ENCODE peak calls at places on chromosomes 13 and 19, in four cellular contexts. One of them, this sample, is unnamed. For H3K27me3, the result is how much of the 10 kb centered on the place peaks cover.

GRCh38 chr13:107216046-107216715 is 648.2 kb upstream of the ARGLU1 start:
- DNase-seq in heart left ventricle: no peak
- DNase-seq in psoas muscle: no peak
- DNase-seq in heart right ventricle: no peak
- DNase-seq in this sample: no peak

GRCh38 chr19:14091885-14092462 is 1.4 kb upstream of the SAMD1 start:
- DNase-seq in psoas muscle: no peak
- DNase-seq in heart right ventricle: no peak
- DNase-seq in heart left ventricle: no peak
- DNase-seq in this sample: no peak

GRCh38 chr19:45424191-45425058 is 708 bp upstream of the ERCC1 start:
- DNase-seq in heart right ventricle: peak
- DNase-seq in psoas muscle: peak
- DNase-seq in heart left ventricle: peak
- DNase-seq in this sample: no peak

GRCh38 chr13:51804295-51805172 is 571 bp upstream of the DHRS12 start:
- DNase-seq in psoas muscle: no peak
- DNase-seq in heart right ventricle: peak
- DNase-seq in heart left ventricle: no peak
- DNase-seq in this sample: no peak

GRCh38 chr19:45764487-45764886 is 4.6 kb downstream of the SIX5 start:
- DNase-seq in heart left ventricle: peak
- DNase-seq in heart right ventricle: no peak
- DNase-seq in psoas muscle: no peak
- DNase-seq in this sample: no peak

GRCh38 chr13:90068658-90069057 is 1278.8 kb upstream of the MIR17HG start:
- DNase-seq in psoas muscle: no peak
- DNase-seq in heart right ventricle: no peak
- DNase-seq in heart left ventricle: no peak
- DNase-seq in this sample: no peak

GRCh38 chr13:97283888-97284287 is 61.8 kb downstream of the MBNL2 start:
- DNase-seq in heart left ventricle: no peak
- DNase-seq in psoas muscle: no peak
- DNase-seq in heart right ventricle: no peak
- DNase-seq in this sample: no peak

GRCh38 chr19:47446534-47447469 is 24.9 kb downstream of the SLC8A2 start:
- DNase-seq in psoas muscle: no peak
- DNase-seq in heart left ventricle: peak
- DNase-seq in heart right ventricle: no peak
- DNase-seq in this sample: no peak

GRCh38 chr19:44925114-44925891 is 10.9 kb downstream of the APOC1 start:
- DNase-seq in psoas muscle: peak
- DNase-seq in heart right ventricle: peak
- DNase-seq in heart left ventricle: peak
- DNase-seq in this sample: no peak

GRCh38 chr13:97125051-97125809 is 96.9 kb upstream of the MBNL2 start:
- DNase-seq in psoas muscle: peak
- DNase-seq in heart left ventricle: no peak
- DNase-seq in heart right ventricle: no peak
- DNase-seq in this sample: no peak

GRCh38 chr19:39590265-39590664 is 12.1 kb upstream of the LGALS13 start:
- DNase-seq in heart right ventricle: no peak
- DNase-seq in psoas muscle: no peak
- DNase-seq in heart left ventricle: no peak
- DNase-seq in this sample: no peak

GRCh38 chr19:12733369-12733896 is 1.1 kb downstream of the TRIR start:
- DNase-seq in heart left ventricle: no peak
- DNase-seq in psoas muscle: no peak
- DNase-seq in heart right ventricle: no peak
- DNase-seq in this sample: peak

GRCh38 chr19:6216996-6217751 is 62.6 kb downstream of the MLLT1 start:
- DNase-seq in heart left ventricle: peak
- DNase-seq in heart right ventricle: peak
- DNase-seq in psoas muscle: no peak
- DNase-seq in this sample: no peak

GRCh38 chr13:25267715-25268114 is 19.6 kb downstream of the MTMR6 start:
- DNase-seq in heart left ventricle: no peak
- DNase-seq in psoas muscle: no peak
- DNase-seq in heart right ventricle: no peak
- DNase-seq in this sample: peak

GRCh38 chr13:77857810-77858209 is 60.8 kb downstream of the EDNRB start:
- DNase-seq in heart left ventricle: no peak
- DNase-seq in heart right ventricle: no peak
- DNase-seq in psoas muscle: no peak
- DNase-seq in this sample: no peak

GRCh38 chr13:77859450-77859849 is 59.2 kb downstream of the EDNRB start:
- DNase-seq in psoas muscle: peak
- DNase-seq in heart left ventricle: no peak
- DNase-seq in heart right ventricle: peak
- DNase-seq in this sample: no peak

DNA sequence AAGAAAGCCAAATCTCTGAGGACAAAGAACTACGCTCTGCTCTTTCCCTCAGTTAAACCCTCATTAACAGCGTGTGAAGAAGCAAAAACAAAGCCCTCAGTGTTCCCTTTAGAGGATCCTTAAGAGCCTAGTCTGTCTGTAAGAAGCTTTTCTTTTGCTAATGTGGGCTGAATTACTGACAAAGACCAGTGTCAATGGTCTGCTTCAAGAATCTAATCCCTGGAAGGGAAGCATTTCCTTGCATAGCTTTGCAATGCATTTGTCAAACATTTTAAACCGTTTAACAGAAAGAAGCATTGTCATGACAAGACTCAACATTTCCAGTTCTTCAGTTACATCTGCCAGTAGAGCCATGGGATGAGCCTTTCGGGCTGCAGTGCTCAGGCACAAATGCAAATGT is 64.9 kb downstream of the EDNRB start:
- DNase-seq in psoas muscle: no peak
- DNase-seq in heart right ventricle: no peak
- DNase-seq in heart left ventricle: no peak
- DNase-seq in this sample: no peak
- H3K27ac ChIP-seq in psoas muscle: no peak
- H3K27ac ChIP-seq in heart right ventricle: no peak
- H3K27ac ChIP-seq in heart left ventricle: no peak
- H3K27ac ChIP-seq in this sample: no peak

GRCh38 chr13:111567637-111568036 is 247.2 kb downstream of the TEX29 start:
- DNase-seq in heart right ventricle: no peak
- DNase-seq in heart left ventricle: no peak
- DNase-seq in psoas muscle: no peak
- DNase-seq in this sample: no peak
- H3K27me3 ChIP-seq in heart right ventricle: under half
- H3K27me3 ChIP-seq in heart left ventricle: under half
- H3K27me3 ChIP-seq in psoas muscle: under half
- H3K27me3 ChIP-seq in this sample: under half

GRCh38 chr19:36526581-36526980 is 1.5 kb downstream of the ZNF260 start:
- DNase-seq in heart right ventricle: no peak
- DNase-seq in psoas muscle: no peak
- DNase-seq in heart left ventricle: no peak
- DNase-seq in this sample: no peak
- H3K27ac ChIP-seq in heart right ventricle: no peak
- H3K27ac ChIP-seq in psoas muscle: no peak
- H3K27ac ChIP-seq in heart left ventricle: no peak
- H3K27ac ChIP-seq in this sample: no peak

GRCh38 chr13:50129065-50129922 is 114.0 kb downstream of the KCNRG start:
- DNase-seq in heart left ventricle: peak
- DNase-seq in heart right ventricle: no peak
- DNase-seq in psoas muscle: peak
- DNase-seq in this sample: no peak

GRCh38 chr13:50128406-50129048 is 113.3 kb downstream of the KCNRG start:
- DNase-seq in heart right ventricle: no peak
- DNase-seq in psoas muscle: no peak
- DNase-seq in heart left ventricle: no peak
- DNase-seq in this sample: no peak

GRCh38 chr13:50126378-50127016 is 111.3 kb downstream of the KCNRG start:
- DNase-seq in heart left ventricle: no peak
- DNase-seq in heart right ventricle: no peak
- DNase-seq in psoas muscle: no peak
- DNase-seq in this sample: no peak

GRCh38 chr13:50127017-50127725 is 111.9 kb downstream of the KCNRG start:
- DNase-seq in heart left ventricle: peak
- DNase-seq in psoas muscle: peak
- DNase-seq in heart right ventricle: peak
- DNase-seq in this sample: peak

DNA sequence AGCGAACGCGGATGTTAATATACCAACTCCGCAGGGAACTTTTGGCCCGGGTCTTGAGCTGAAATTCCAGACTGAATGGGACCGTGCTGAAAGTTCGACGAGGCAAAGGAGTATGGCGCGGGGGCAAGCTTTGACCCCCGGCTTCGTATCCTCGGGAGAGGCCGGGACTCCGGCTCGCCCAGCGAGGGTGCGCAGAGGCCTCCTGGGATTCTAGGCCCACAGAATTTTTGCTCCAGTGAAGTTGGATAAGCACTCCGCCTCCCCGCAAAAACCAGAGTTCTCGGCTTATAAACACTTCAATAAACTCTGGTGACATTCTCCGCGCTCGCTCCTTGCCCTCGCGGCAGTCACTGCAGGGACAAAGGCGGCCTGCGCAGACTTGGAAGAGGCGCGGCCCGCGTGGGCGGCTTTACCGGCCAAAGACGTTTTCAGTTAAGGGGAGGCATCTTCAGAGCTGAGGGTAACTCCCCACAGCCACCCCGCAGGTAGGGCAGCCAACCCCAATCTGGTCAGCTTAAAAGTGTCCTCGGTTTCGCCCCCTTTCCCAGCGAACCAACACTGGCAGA is 112.6 kb downstream of the KCNRG start:
- DNase-seq in heart left ventricle: peak
- DNase-seq in psoas muscle: no peak
- DNase-seq in heart right ventricle: no peak
- DNase-seq in this sample: no peak
- H3K27me3 ChIP-seq in heart left ventricle: under half
- H3K27me3 ChIP-seq in psoas muscle: under half
- H3K27me3 ChIP-seq in heart right ventricle: under half
- H3K27me3 ChIP-seq in this sample: under half

DNA sequence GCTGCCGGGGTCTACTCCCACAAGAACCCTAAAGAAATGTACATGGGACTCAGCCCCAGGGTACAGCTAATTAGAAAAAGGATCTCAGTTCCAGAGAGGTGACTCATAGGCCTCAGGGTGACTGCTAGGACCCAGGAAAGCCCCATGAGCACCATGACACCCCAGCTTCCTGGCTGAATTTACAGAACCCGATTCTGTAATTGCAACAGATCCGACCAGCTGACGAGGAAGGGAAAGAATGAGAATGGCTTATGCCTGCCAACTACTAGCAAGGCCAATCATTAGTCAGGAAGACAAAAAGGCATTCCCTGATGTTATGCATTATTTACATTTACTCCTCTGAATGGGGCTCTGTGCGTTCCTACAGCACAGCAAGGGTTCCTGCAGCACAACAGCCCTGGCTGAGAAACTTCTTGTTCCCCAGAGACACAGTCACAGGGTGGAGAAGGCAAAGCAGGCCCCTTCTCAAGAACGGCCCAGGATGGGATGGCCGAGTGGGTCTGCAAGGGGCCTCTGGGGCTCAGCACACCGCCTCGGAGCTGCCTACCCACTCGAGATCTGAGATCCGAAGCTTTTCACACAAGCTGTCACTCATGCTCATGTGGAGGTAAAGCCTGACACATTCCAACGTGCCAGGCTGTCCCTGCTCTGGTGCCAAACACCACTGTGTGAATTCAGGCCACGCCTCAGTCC is 27.2 kb downstream of the PBX4 start:
- DNase-seq in heart right ventricle: no peak
- DNase-seq in heart left ventricle: no peak
- DNase-seq in psoas muscle: no peak
- DNase-seq in this sample: peak
- H3K27ac ChIP-seq in heart right ventricle: no peak
- H3K27ac ChIP-seq in heart left ventricle: no peak
- H3K27ac ChIP-seq in psoas muscle: no peak
- H3K27ac ChIP-seq in this sample: peak

DNA sequence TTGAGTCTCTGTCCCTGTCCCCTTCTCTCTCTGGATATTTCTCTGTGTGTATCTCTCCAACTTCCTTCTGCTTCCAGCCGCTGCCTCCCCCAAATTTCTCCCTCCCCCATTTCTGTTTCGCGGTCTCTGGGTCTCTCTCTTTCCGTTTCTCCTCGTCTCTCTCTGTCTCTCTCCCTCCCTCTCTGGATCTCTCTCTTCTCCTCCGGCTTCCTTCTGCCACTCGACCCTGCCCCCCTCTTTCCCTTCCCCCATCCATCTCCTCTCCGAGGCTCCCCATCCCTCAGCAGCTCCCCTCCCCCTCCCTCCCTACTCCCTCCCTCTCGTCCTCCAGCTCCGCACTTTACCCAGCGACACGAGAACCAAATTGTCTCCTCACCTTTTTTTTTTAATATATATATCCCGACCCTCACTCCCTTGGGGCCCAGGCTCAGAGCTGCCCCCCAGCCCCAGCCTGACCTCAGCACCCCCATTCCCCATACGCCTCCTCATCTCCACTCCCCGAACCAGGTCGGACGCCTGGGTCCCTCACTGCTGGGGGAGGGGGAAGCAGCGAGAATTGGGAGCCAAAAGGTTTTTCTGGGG is 3.5 kb upstream of the CACNG8 start:
- DNase-seq in heart right ventricle: no peak
- DNase-seq in heart left ventricle: no peak
- DNase-seq in psoas muscle: no peak
- DNase-seq in this sample: no peak
- H3K27me3 ChIP-seq in heart right ventricle: half or more
- H3K27me3 ChIP-seq in heart left ventricle: half or more
- H3K27me3 ChIP-seq in psoas muscle: under half
- H3K27me3 ChIP-seq in this sample: under half

DNA sequence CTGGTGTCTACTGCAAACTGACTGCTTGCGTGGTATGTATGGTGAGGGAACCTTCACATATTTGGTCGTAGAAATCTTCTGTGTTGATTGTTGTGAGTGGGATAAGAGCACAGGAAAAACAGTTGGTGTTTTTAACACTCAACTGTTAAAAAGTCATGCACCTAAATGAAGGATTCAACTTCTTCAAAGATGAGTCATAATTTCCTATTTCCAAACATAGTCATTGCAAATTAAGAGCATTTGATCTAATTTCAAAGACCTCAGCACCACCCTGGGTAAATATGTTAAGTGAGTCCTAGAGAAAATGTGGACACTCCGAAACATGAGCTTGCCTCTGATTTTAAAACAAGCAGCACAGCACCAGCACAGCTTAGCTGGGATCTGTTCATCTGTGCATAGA is 840.2 kb downstream of the UQCRFS1 start:
- DNase-seq in psoas muscle: no peak
- DNase-seq in heart right ventricle: no peak
- DNase-seq in heart left ventricle: no peak
- DNase-seq in this sample: no peak
- H3K27ac ChIP-seq in psoas muscle: no peak
- H3K27ac ChIP-seq in heart right ventricle: no peak
- H3K27ac ChIP-seq in heart left ventricle: no peak
- H3K27ac ChIP-seq in this sample: no peak

DNA sequence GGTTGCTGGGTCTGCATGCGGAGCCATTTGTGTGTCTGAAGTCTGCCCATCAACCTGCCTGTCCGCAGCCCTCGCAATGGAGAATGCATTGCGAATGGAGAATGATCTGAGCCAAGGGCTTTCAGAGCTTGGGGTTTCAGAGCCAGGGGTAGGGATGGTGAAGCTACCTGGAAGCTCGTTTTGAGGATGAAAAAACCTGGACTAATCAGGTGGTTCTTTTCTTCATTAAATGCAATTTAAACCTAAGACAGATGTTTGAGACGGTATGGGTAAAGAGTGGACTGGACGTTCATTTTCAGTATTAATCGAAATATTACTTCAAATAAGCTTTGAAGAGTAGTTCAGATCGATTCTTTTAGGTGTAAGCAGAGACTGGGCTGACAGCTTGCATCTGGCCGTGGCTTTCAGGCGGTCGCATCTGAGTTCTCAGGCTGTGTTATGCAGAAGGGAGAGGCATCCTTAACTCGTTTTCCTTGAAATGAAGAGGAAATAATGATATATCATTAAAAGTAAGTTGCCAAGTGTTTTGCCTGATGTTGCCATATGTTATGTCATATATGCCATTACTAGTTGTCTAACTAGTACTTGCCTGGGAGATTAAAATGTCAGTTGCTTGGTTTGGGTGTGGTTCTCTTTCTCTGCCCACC is 801 bp downstream of the MCF2L start:
- DNase-seq in heart right ventricle: no peak
- DNase-seq in psoas muscle: no peak
- DNase-seq in heart left ventricle: no peak
- DNase-seq in this sample: no peak
- H3K27me3 ChIP-seq in heart right ventricle: under half
- H3K27me3 ChIP-seq in psoas muscle: under half
- H3K27me3 ChIP-seq in heart left ventricle: under half
- H3K27me3 ChIP-seq in this sample: under half

This sample was measured in CD8-positive, alpha-beta memory T cell.